ENCODE peak calls at places on chromosomes 11 and 22, in ten cellular contexts. F is stomach; J is IMR-90; K is CD8-positive, alpha-beta T cell; L is cardiac muscle cell; U is uterus; G is dorsolateral prefrontal cortex; M is transverse colon; Y is AG09319; D is DND-41. H is an unnamed sample.

GRCh38 chr11:94813436-94813720 is 45.2 kb downstream of the AMOTL1 start:
- DNase-seq in F (no peak), J (no peak), K (no peak), L (no peak), U (no peak), G (no peak), M (no peak), Y (no peak), D (no peak), H (no peak)

GRCh38 chr22:50371101-50371648 is 28.0 kb downstream of the PPP6R2 start:
- DNase-seq in F (no peak), J (no peak), K (no peak), L (no peak), U (no peak), G (no peak), M (no peak), Y (no peak), D (no peak), H (no peak)

GRCh38 chr11:10669258-10670033 is 24.1 kb downstream of the IRAG1 start:
- DNase-seq in F (no peak), J (peak), K (no peak), L (peak), U (peak), G (no peak), M (no peak), Y (no peak), D (no peak), H (no peak)

GRCh38 chr22:50102946-50103345 is 13.1 kb downstream of the MOV10L1 start:
- DNase-seq in F (no peak), J (no peak), K (no peak), L (no peak), U (no peak), G (no peak), M (no peak), Y (no peak), D (no peak), H (no peak)

GRCh38 chr11:61963282-61964057 is 4.0 kb downstream of the FTH1 start:
- DNase-seq in F (no peak), J (peak), K (no peak), L (peak), U (no peak), G (no peak), M (peak), Y (peak), D (no peak), H (no peak)

GRCh38 chr11:65500262-65501004 is 1.6 kb downstream of the MALAT1 start:
- DNase-seq in F (no peak), J (peak), K (no peak), L (peak), U (peak), G (no peak), M (peak), Y (no peak), D (peak), H (no peak)

GRCh38 chr11:97461044-97461880 is 1071.4 kb downstream of the JRKL start:
- DNase-seq in F (no peak), J (no peak), K (no peak), L (no peak), U (no peak), G (no peak), M (no peak), Y (no peak), D (no peak), H (no peak)

GRCh38 chr11:8928981-8929615 is 3.6 kb downstream of the C11orf16 start:
- DNase-seq in F (no peak), J (peak), K (no peak), L (no peak), U (no peak), G (no peak), M (no peak), Y (no peak), D (no peak), H (no peak)

GRCh38 chr11:120432056-120433018 is 79.2 kb upstream of the GRIK4 start:
- DNase-seq in F (no peak), J (peak), K (no peak), L (peak), U (peak), G (no peak), M (no peak), Y (peak), D (no peak), H (no peak)

DNA sequence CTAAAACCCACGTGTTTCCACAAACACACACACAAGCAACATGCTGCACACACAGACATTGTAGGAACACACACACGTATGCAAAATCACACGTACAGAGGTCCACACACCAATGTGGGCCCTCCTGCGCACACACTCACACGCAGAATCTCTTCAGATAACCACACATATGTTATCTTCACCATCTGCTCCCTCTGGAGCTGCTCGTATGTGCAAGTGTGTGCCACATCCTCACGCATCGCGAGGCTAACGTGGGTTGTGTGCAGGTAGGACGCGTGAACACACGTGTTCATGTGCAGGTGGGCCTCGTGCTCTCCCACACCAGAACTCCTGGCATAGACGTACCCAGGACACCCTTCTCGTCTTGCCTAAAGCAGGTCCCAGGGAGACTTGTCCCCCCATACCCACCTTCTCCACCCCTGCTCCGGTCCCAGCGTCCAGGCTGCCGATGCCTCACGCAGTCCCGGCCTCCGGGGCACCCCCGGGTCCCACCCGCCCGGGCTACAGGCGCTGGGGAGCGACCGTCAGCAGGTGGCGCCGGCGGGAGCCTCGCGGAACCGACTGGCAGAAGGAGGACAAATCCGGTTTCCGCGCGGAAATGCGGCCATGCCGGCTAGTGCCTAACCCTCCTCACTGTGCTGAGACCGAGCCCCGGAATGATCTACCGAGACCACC is 10.3 kb upstream of the IGSF9B start:
- DNase-seq in F (peak), J (no peak), K (peak), L (peak), U (peak), G (peak), M (peak), Y (no peak), D (peak), H (peak)
- TF ChIP-seq CTCF in F (peak), J (peak), K (peak), L (peak), U (peak), G (peak), M (peak), Y (peak), D (peak), H (peak)

GRCh38 chr11:4826425-4826824 is 5.3 kb downstream of the OR51F2 start:
- DNase-seq in F (no peak), J (peak), K (no peak), L (no peak), U (no peak), G (no peak), M (no peak), Y (no peak), D (no peak), H (no peak)
- TF ChIP-seq CTCF in F (no peak), J (peak), K (no peak), L (no peak), U (peak), G (peak), M (peak), Y (no peak), D (peak), H (no peak)

GRCh38 chr11:37525336-37525735 is 927.3 kb upstream of the RAG2 start:
- DNase-seq in F (no peak), J (peak), K (no peak), L (peak), U (no peak), G (no peak), M (no peak), Y (no peak), D (no peak), H (no peak)
- TF ChIP-seq CTCF in F (no peak), J (peak), K (no peak), L (peak), U (no peak), G (no peak), M (no peak), Y (no peak), D (no peak), H (no peak)

DNA sequence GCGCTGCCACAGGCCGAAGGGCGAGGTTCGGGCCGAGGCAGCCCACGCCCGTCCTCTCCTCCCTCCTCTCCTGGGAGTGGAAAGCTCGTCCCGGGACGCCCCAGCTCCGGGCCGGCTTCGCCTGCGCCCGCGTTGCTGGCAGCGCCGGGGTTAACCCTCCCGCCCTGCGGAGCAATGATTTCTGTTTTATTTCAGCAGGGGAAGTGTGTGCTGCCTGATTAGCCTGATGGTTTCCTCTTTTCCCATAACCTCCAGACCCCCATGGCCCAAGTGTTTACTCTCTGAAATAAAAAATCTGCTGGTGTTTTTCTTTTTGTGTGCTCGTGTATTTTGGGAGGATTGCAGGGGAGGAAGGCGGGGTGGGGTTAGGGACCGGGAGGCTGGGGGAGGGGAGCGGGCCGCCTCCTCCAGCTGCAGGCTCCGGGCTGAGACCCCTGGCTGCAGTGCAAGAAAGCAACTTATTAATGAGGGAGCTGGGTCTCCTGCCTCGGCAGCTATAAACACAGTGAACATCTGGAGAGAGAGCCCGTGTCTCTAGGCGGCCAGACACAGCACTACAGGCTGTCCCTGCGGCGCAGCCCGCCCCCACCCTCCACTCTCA is 38.6 kb downstream of the ETS1 start:
- DNase-seq in F (peak), J (peak), K (peak), L (peak), U (peak), G (no peak), M (peak), Y (no peak), D (no peak), H (peak)
- TF ChIP-seq CTCF in F (no peak), J (no peak), K (no peak), L (no peak), U (no peak), G (peak), M (no peak), Y (no peak), D (no peak), H (no peak)

GRCh38 chr11:1050581-1051355 is 14.2 kb upstream of the MUC6 start:
- DNase-seq in F (peak), J (peak), K (peak), L (peak), U (no peak), G (peak), M (peak), Y (peak), D (peak), H (peak)
- TF ChIP-seq CTCF in F (peak), J (peak), K (peak), L (peak), U (peak), G (peak), M (peak), Y (peak), D (peak), H (peak)

DNA sequence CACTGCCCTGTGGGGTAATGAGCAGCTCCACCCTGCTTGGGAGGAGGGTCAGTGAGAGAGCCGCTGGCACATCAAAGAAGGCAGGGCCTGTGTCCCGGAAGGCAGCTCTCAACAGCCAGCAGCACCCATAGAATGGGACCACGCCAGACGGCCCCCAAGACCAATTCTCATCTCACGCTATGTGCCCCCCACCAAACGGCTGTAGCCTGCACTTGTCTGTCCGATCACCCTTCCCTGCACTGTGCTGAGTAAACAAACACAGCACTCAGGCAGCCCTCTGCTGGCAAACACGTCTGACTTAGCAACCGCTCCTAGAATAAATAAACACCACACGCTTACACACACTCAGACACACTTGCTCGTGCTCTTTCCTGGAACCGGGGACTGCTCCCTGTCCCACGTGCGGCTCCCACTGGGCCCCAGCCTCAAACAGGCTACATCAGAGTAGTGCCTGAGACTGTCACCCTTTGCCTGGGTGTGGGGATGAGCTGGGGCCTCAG is 53.2 kb upstream of the CDON start:
- DNase-seq in F (peak), J (peak), K (no peak), L (peak), U (peak), G (peak), M (peak), Y (peak), D (no peak), H (no peak)
- TF ChIP-seq CTCF in F (no peak), J (peak), K (no peak), L (peak), U (peak), G (peak), M (peak), Y (peak), D (no peak), H (no peak)

DNA sequence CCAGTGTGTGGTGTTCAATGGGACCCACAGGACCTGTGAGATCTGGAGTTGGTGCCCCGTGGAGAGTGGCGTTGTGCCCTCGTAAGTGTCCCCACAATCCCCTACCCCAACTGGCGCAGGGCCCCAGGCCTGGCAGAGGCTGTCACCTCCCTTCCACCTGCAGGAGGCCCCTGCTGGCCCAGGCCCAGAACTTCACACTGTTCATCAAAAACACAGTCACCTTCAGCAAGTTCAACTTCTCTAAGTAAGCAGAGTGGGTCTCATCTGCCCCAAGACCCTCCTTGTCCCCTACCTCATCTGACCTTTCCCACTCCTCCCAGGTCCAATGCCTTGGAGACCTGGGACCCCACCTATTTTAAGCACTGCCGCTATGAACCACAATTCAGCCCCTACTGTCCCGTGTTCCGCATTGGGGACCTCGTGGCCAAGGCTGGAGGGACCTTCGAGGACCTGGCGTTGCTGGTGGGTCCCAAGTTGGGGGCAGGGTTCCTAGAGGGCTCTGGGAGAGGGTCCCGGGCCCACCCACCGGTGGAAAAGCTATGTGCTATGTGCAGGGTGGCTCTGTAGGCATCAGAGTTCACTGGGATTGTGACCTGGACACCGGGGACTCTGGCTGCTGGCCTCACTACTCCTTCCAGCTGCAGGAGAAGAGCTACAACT is 8.1 kb downstream of the P2RX6 start:
- DNase-seq in F (no peak), J (no peak), K (no peak), L (no peak), U (no peak), G (no peak), M (no peak), Y (no peak), D (no peak), H (no peak)
- TF ChIP-seq CTCF in F (no peak), J (no peak), K (no peak), L (no peak), U (no peak), G (no peak), M (no peak), Y (no peak), D (peak), H (no peak)

GRCh38 chr11:31092638-31093037 is 276.9 kb downstream of the DCDC1 start:
- DNase-seq in F (no peak), J (no peak), K (no peak), L (no peak), U (no peak), G (no peak), M (no peak), Y (no peak), D (no peak), H (no peak)

DNA sequence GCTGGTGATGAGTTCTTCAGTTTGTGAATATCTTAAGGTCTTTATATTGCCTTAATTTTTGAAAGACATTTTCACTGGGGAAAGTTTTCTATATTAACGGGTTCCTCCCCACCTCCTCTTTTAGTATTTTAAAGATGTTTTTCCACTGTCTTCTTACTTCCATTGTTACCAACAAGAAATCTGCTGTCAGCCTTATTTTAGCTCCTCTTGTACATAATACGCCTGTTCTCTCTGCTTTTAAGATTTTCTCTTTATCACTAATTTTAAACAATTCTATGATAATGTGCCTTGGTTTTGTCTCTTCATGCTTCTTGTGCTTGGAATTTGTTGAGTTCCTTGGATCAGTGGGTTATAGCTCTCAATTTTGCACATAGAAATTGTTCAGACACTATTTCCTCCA is 280.4 kb downstream of the DCDC1 start:
- DNase-seq in F (no peak), J (no peak), K (no peak), L (no peak), U (no peak), G (no peak), M (no peak), Y (no peak), D (no peak), H (no peak)
- TF ChIP-seq CTCF in F (no peak), J (no peak), K (no peak), L (no peak), U (no peak), G (no peak), M (no peak), Y (no peak), D (no peak), H (no peak)

DNA sequence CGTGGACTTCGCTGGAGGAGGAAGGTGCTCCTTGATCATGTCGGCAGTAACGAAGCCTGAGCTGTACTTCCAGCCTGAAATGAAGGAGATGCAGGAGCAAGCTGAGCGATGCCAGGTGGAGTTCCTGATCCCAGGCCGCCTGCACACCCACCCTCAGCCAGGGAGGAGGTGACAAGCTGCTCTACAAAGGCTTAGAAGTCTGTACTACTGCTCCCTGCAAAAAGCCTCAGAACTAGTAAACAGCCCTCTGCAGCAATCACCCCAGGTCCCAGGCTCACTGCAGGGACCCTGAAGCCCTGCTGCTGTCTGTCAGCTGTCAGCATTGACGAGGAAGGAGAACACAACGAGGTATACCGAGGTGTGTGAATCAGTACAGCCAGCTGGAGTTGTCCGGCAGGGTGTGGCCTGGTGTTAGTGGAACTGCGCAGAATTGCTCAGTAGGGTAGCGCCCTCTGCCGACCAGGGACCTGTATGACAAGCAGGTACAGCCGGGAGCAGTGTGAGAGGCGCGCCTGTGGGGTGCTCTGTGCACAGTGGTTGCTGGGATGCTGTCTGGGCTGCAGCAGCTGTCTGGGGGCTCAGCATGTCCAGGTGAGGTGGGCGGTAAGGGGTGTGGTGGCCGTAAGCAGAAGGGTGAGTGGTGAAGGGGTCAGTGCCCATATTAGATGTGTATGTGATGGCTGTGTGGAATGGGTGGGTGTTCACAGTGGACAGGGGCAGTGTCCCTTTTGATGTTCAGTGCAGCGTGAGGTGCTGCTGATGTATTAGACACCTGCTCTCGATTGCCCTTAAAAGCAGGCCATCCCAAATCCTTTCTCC is 7.6 kb downstream of the CYB5R2 start:
- DNase-seq in F (peak), J (peak), K (peak), L (peak), U (peak), G (peak), M (peak), Y (no peak), D (peak), H (peak)
- TF ChIP-seq CTCF in F (peak), J (peak), K (peak), L (peak), U (peak), G (peak), M (peak), Y (peak), D (peak), H (peak)

GRCh38 chr11:46127150-46127638 is 5.9 kb upstream of the PHF21A start:
- DNase-seq in F (no peak), J (peak), K (peak), L (peak), U (no peak), G (no peak), M (peak), Y (no peak), D (peak), H (no peak)
- TF ChIP-seq CTCF in F (no peak), J (peak), K (peak), L (peak), U (no peak), G (no peak), M (peak), Y (peak), D (peak), H (no peak)

H was measured in glutamatergic neuron.